ENCODE peak calls at places on chromosomes 2 and 18, in six cellular contexts. One of them, this sample, is unnamed.
A peak's percentile ranks its signal among the peaks of the same experiment; 100 is the strongest.

GRCh38 chr18:63820694-63821093 is 45.5 kb downstream of the SERPINB7 start:
- DNase-seq in CD8-positive, alpha-beta T cell: no peak
- DNase-seq in upper lobe of left lung: no peak
- DNase-seq in neural progenitor cell: no peak
- DNase-seq in endothelial cell: no peak
- DNase-seq in choroid plexus epithelial cell: no peak
- DNase-seq in this sample: no peak

GRCh38 chr2:95022309-95023221 is 2.9 kb upstream of the MAL start:
- DNase-seq in CD8-positive, alpha-beta T cell: peak; percentile 67
- DNase-seq in upper lobe of left lung: peak; percentile 91
- DNase-seq in neural progenitor cell: peak; percentile 30
- DNase-seq in endothelial cell: peak; percentile 89
- DNase-seq in choroid plexus epithelial cell: peak; percentile 67
- DNase-seq in this sample: peak; percentile 88

GRCh38 chr2:32442020-32442467 is 85.2 kb downstream of the BIRC6 start:
- DNase-seq in CD8-positive, alpha-beta T cell: no peak
- DNase-seq in upper lobe of left lung: no peak
- DNase-seq in neural progenitor cell: no peak
- DNase-seq in endothelial cell: no peak
- DNase-seq in choroid plexus epithelial cell: no peak
- DNase-seq in this sample: no peak

GRCh38 chr2:237351796-237352195 is 62.2 kb downstream of the COL6A3 start:
- DNase-seq in CD8-positive, alpha-beta T cell: no peak
- DNase-seq in upper lobe of left lung: no peak
- DNase-seq in neural progenitor cell: no peak
- DNase-seq in endothelial cell: no peak
- DNase-seq in choroid plexus epithelial cell: no peak
- DNase-seq in this sample: no peak

GRCh38 chr2:205464681-205465080 is 217.6 kb upstream of the NRP2 start:
- DNase-seq in CD8-positive, alpha-beta T cell: no peak
- DNase-seq in upper lobe of left lung: no peak
- DNase-seq in neural progenitor cell: peak; percentile 59
- DNase-seq in endothelial cell: no peak
- DNase-seq in choroid plexus epithelial cell: no peak
- DNase-seq in this sample: no peak

GRCh38 chr2:237737196-237737865 is 61.2 kb upstream of the RBM44 start:
- DNase-seq in CD8-positive, alpha-beta T cell: no peak
- DNase-seq in upper lobe of left lung: no peak
- DNase-seq in neural progenitor cell: no peak
- DNase-seq in endothelial cell: no peak
- DNase-seq in choroid plexus epithelial cell: no peak
- DNase-seq in this sample: no peak

GRCh38 chr2:72057308-72057707 is 90.4 kb downstream of the CYP26B1 start:
- DNase-seq in CD8-positive, alpha-beta T cell: no peak
- DNase-seq in upper lobe of left lung: no peak
- DNase-seq in neural progenitor cell: no peak
- DNase-seq in endothelial cell: no peak
- DNase-seq in choroid plexus epithelial cell: no peak
- DNase-seq in this sample: no peak

GRCh38 chr2:236360486-236360885 is 96.3 kb upstream of the ASB18 start:
- DNase-seq in CD8-positive, alpha-beta T cell: no peak
- DNase-seq in upper lobe of left lung: no peak
- DNase-seq in neural progenitor cell: no peak
- DNase-seq in endothelial cell: no peak
- DNase-seq in choroid plexus epithelial cell: peak; percentile 32
- DNase-seq in this sample: no peak

GRCh38 chr2:181305151-181306123 is 151.7 kb upstream of the ITGA4 start:
- DNase-seq in CD8-positive, alpha-beta T cell: no peak
- DNase-seq in upper lobe of left lung: no peak
- DNase-seq in neural progenitor cell: no peak
- DNase-seq in endothelial cell: no peak
- DNase-seq in choroid plexus epithelial cell: peak; percentile 74
- DNase-seq in this sample: peak; percentile 54

GRCh38 chr2:85674417-85674816 is 6.4 kb upstream of the SFTPB start:
- DNase-seq in CD8-positive, alpha-beta T cell: no peak
- DNase-seq in upper lobe of left lung: no peak
- DNase-seq in neural progenitor cell: no peak
- DNase-seq in endothelial cell: no peak
- DNase-seq in choroid plexus epithelial cell: no peak
- DNase-seq in this sample: no peak

GRCh38 chr2:201152517-201152916 is 30.4 kb upstream of the CASP10 start:
- DNase-seq in CD8-positive, alpha-beta T cell: no peak
- DNase-seq in upper lobe of left lung: no peak
- DNase-seq in neural progenitor cell: no peak
- DNase-seq in endothelial cell: no peak
- DNase-seq in choroid plexus epithelial cell: no peak
- DNase-seq in this sample: no peak

GRCh38 chr18:23095463-23095862 is 39.8 kb upstream of the CABLES1 start:
- DNase-seq in CD8-positive, alpha-beta T cell: no peak
- DNase-seq in upper lobe of left lung: no peak
- DNase-seq in neural progenitor cell: no peak
- DNase-seq in endothelial cell: no peak
- DNase-seq in choroid plexus epithelial cell: no peak
- DNase-seq in this sample: no peak

GRCh38 chr2:95328386-95329125 is 31.4 kb downstream of the KCNIP3 start:
- DNase-seq in CD8-positive, alpha-beta T cell: no peak
- DNase-seq in upper lobe of left lung: peak; percentile 65
- DNase-seq in neural progenitor cell: no peak
- DNase-seq in endothelial cell: no peak
- DNase-seq in choroid plexus epithelial cell: peak; percentile 8
- DNase-seq in this sample: no peak

GRCh38 chr2:177998006-177998405 is 74.6 kb downstream of the PDE11A start:
- DNase-seq in CD8-positive, alpha-beta T cell: no peak
- DNase-seq in upper lobe of left lung: no peak
- DNase-seq in neural progenitor cell: no peak
- DNase-seq in endothelial cell: no peak
- DNase-seq in choroid plexus epithelial cell: peak; percentile 23
- DNase-seq in this sample: no peak

GRCh38 chr2:143705108-143705686 is 576.0 kb downstream of the ARHGAP15 start:
- DNase-seq in CD8-positive, alpha-beta T cell: no peak
- DNase-seq in upper lobe of left lung: no peak
- DNase-seq in neural progenitor cell: no peak
- DNase-seq in endothelial cell: no peak
- DNase-seq in choroid plexus epithelial cell: peak; percentile 17
- DNase-seq in this sample: no peak

GRCh38 chr2:16707014-16707413 is 41.4 kb upstream of the CYRIA start:
- DNase-seq in CD8-positive, alpha-beta T cell: no peak
- DNase-seq in upper lobe of left lung: no peak
- DNase-seq in neural progenitor cell: no peak
- DNase-seq in endothelial cell: no peak
- DNase-seq in choroid plexus epithelial cell: no peak
- DNase-seq in this sample: no peak

GRCh38 chr2:219447242-219448098 is 12.8 kb downstream of the SPEG start:
- DNase-seq in CD8-positive, alpha-beta T cell: no peak
- DNase-seq in upper lobe of left lung: no peak
- DNase-seq in neural progenitor cell: no peak
- DNase-seq in endothelial cell: no peak
- DNase-seq in choroid plexus epithelial cell: no peak
- DNase-seq in this sample: no peak

GRCh38 chr18:43596106-43596712 is 318.9 kb upstream of the SYT4 start:
- DNase-seq in CD8-positive, alpha-beta T cell: no peak
- DNase-seq in upper lobe of left lung: no peak
- DNase-seq in neural progenitor cell: peak; percentile 13
- DNase-seq in endothelial cell: no peak
- DNase-seq in choroid plexus epithelial cell: peak; percentile 56
- DNase-seq in this sample: peak; percentile 42

GRCh38 chr2:214006601-214007000 is 404.3 kb upstream of the VWC2L start:
- DNase-seq in CD8-positive, alpha-beta T cell: no peak
- DNase-seq in upper lobe of left lung: no peak
- DNase-seq in neural progenitor cell: no peak
- DNase-seq in endothelial cell: no peak
- DNase-seq in choroid plexus epithelial cell: no peak
- DNase-seq in this sample: no peak

GRCh38 chr2:240319855-240320560 is 115.5 kb upstream of the GPC1 start:
- DNase-seq in CD8-positive, alpha-beta T cell: no peak
- DNase-seq in upper lobe of left lung: peak; percentile 60
- DNase-seq in neural progenitor cell: peak; percentile 48
- DNase-seq in endothelial cell: no peak
- DNase-seq in choroid plexus epithelial cell: peak; percentile 97
- DNase-seq in this sample: no peak

GRCh38 chr2:206936456-206937222 is 2.7 kb upstream of the CPO start:
- DNase-seq in CD8-positive, alpha-beta T cell: no peak
- DNase-seq in upper lobe of left lung: no peak
- DNase-seq in neural progenitor cell: no peak
- DNase-seq in endothelial cell: no peak
- DNase-seq in choroid plexus epithelial cell: peak; percentile 14
- DNase-seq in this sample: no peak

GRCh38 chr2:208546107-208546506 is 139.5 kb downstream of the PTH2R start:
- DNase-seq in CD8-positive, alpha-beta T cell: no peak
- DNase-seq in upper lobe of left lung: no peak
- DNase-seq in neural progenitor cell: no peak
- DNase-seq in endothelial cell: no peak
- DNase-seq in choroid plexus epithelial cell: no peak
- DNase-seq in this sample: no peak

DNA sequence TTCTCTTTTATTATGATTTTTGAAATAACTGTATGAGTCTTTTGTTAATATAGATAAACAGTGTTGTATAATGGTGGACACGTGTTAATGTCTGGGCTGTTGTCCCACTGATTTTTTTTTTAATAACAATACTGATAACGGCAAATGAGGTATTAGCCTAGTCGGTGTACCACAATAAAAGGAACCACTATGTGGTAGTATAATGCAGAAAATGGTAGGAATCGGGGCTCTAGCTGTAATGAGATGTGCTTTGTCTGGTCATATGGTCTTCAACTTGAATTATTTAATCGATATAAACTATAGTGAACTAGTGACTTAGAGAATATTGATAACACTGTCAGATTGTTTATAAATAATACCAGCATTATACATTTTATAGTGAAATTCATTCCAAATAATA is 517.9 kb upstream of the SPHKAP start:
- DNase-seq in CD8-positive, alpha-beta T cell: no peak
- DNase-seq in upper lobe of left lung: no peak
- DNase-seq in neural progenitor cell: no peak
- DNase-seq in endothelial cell: no peak
- DNase-seq in choroid plexus epithelial cell: peak; percentile 85
- DNase-seq in this sample: no peak
- TF ChIP-seq CTCF in CD8-positive, alpha-beta T cell: no peak
- TF ChIP-seq CTCF in upper lobe of left lung: peak; percentile 21
- TF ChIP-seq CTCF in neural progenitor cell: peak; percentile 27
- TF ChIP-seq CTCF in endothelial cell: no peak
- TF ChIP-seq CTCF in choroid plexus epithelial cell: peak; percentile 49
- TF ChIP-seq CTCF in this sample: no peak

GRCh38 chr2:18531198-18531597 is 29.3 kb downstream of the RDH14 start:
- DNase-seq in CD8-positive, alpha-beta T cell: no peak
- DNase-seq in upper lobe of left lung: no peak
- DNase-seq in neural progenitor cell: no peak
- DNase-seq in endothelial cell: no peak
- DNase-seq in choroid plexus epithelial cell: no peak
- DNase-seq in this sample: no peak

GRCh38 chr2:18540872-18541271 is 19.6 kb downstream of the RDH14 start:
- DNase-seq in CD8-positive, alpha-beta T cell: no peak
- DNase-seq in upper lobe of left lung: no peak
- DNase-seq in neural progenitor cell: no peak
- DNase-seq in endothelial cell: no peak
- DNase-seq in choroid plexus epithelial cell: no peak
- DNase-seq in this sample: no peak

GRCh38 chr2:18536100-18536499 is 24.4 kb downstream of the RDH14 start:
- DNase-seq in CD8-positive, alpha-beta T cell: no peak
- DNase-seq in upper lobe of left lung: no peak
- DNase-seq in neural progenitor cell: no peak
- DNase-seq in endothelial cell: no peak
- DNase-seq in choroid plexus epithelial cell: no peak
- DNase-seq in this sample: no peak

DNA sequence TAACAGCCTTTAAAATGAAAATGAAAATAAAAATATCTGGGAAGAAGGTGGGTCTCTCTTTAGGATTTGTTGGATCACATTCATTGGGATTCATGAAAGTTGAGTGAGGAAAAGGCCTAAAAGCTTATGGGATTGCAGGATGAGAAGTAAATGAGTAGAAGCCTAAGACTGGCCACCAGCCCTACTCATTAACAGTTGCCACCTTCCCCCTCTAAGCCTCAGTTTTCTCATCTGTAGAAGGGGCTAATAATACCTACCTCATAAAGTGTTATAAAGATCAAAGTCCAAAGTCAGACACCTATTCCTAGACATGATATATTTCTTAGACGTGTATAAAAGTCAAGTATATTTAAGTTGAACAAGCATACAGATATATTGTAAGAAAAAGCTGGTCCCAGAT is 23.8 kb downstream of the RDH14 start:
- DNase-seq in CD8-positive, alpha-beta T cell: no peak
- DNase-seq in upper lobe of left lung: no peak
- DNase-seq in neural progenitor cell: no peak
- DNase-seq in endothelial cell: no peak
- DNase-seq in choroid plexus epithelial cell: no peak
- DNase-seq in this sample: no peak
- TF ChIP-seq CTCF in CD8-positive, alpha-beta T cell: no peak
- TF ChIP-seq CTCF in upper lobe of left lung: no peak
- TF ChIP-seq CTCF in neural progenitor cell: no peak
- TF ChIP-seq CTCF in endothelial cell: no peak
- TF ChIP-seq CTCF in choroid plexus epithelial cell: no peak
- TF ChIP-seq CTCF in this sample: no peak

GRCh38 chr2:70616168-70616694 is 62.6 kb upstream of the TGFA start:
- DNase-seq in CD8-positive, alpha-beta T cell: no peak
- DNase-seq in upper lobe of left lung: peak; percentile 29
- DNase-seq in neural progenitor cell: no peak
- DNase-seq in endothelial cell: no peak
- DNase-seq in choroid plexus epithelial cell: no peak
- DNase-seq in this sample: no peak

GRCh38 chr2:70619167-70619566 is 65.5 kb upstream of the TGFA start:
- DNase-seq in CD8-positive, alpha-beta T cell: no peak
- DNase-seq in upper lobe of left lung: no peak
- DNase-seq in neural progenitor cell: no peak
- DNase-seq in endothelial cell: no peak
- DNase-seq in choroid plexus epithelial cell: no peak
- DNase-seq in this sample: no peak

GRCh38 chr2:70615222-70615621 is 61.6 kb upstream of the TGFA start:
- DNase-seq in CD8-positive, alpha-beta T cell: no peak
- DNase-seq in upper lobe of left lung: no peak
- DNase-seq in neural progenitor cell: no peak
- DNase-seq in endothelial cell: no peak
- DNase-seq in choroid plexus epithelial cell: no peak
- DNase-seq in this sample: no peak

GRCh38 chr2:70608373-70608772 is 54.7 kb upstream of the TGFA start:
- DNase-seq in CD8-positive, alpha-beta T cell: no peak
- DNase-seq in upper lobe of left lung: no peak
- DNase-seq in neural progenitor cell: no peak
- DNase-seq in endothelial cell: no peak
- DNase-seq in choroid plexus epithelial cell: no peak
- DNase-seq in this sample: no peak

DNA sequence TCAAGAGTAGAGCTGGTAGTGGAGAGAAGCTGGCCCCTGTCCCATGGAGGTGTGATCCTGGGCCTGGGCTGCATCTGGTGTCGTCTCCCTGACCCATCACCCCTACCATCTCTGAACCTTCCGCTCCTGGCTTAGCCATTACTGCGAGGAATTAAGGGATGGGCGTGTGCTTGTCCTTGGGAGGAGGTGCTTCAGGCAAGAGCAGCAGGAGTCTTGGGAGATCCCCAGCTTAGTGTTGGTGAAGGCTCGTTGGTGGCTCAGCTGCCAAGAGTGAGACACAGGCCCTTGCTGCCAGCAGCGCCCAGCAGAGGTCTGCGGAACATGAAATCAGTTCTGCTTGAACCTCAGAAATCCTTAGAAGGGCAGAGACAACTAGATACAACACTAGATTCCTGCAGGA is 59.9 kb upstream of the TGFA start:
- DNase-seq in CD8-positive, alpha-beta T cell: no peak
- DNase-seq in upper lobe of left lung: peak; percentile 10
- DNase-seq in neural progenitor cell: no peak
- DNase-seq in endothelial cell: no peak
- DNase-seq in choroid plexus epithelial cell: no peak
- DNase-seq in this sample: no peak
- TF ChIP-seq CTCF in CD8-positive, alpha-beta T cell: no peak
- TF ChIP-seq CTCF in upper lobe of left lung: no peak
- TF ChIP-seq CTCF in neural progenitor cell: no peak
- TF ChIP-seq CTCF in endothelial cell: no peak
- TF ChIP-seq CTCF in choroid plexus epithelial cell: no peak
- TF ChIP-seq CTCF in this sample: no peak

GRCh38 chr2:227632827-227633226 is 15.5 kb downstream of the SCYGR4 start:
- DNase-seq in CD8-positive, alpha-beta T cell: no peak
- DNase-seq in upper lobe of left lung: no peak
- DNase-seq in neural progenitor cell: no peak
- DNase-seq in endothelial cell: no peak
- DNase-seq in choroid plexus epithelial cell: no peak
- DNase-seq in this sample: no peak
- TF ChIP-seq CTCF in CD8-positive, alpha-beta T cell: no peak
- TF ChIP-seq CTCF in upper lobe of left lung: no peak
- TF ChIP-seq CTCF in neural progenitor cell: no peak
- TF ChIP-seq CTCF in endothelial cell: no peak
- TF ChIP-seq CTCF in choroid plexus epithelial cell: no peak
- TF ChIP-seq CTCF in this sample: no peak